ENCODE peak calls at places on chromosomes 6 and 20, in six cellular contexts. L is IMR-90, Y is stomach, W is hepatocyte, X is nephron progenitor cell, M is cardiac muscle cell. O is an unnamed sample.

GRCh38 chr6:150549577-150550184 is 50.0 kb upstream of the PLEKHG1 start:
- DNase-seq in W (no peak), X (no peak), M (no peak), Y (no peak), L (no peak), O (no peak)

GRCh38 chr6:19918436-19918835 is 81.3 kb downstream of the ID4 start:
- DNase-seq in Y (no peak), X (no peak), M (no peak), L (no peak), W (no peak), O (no peak)

GRCh38 chr6:143504369-143504768 is 7.2 kb downstream of the FUCA2 start:
- DNase-seq in X (no peak), M (no peak), Y (no peak), W (no peak), L (peak; percentile 36), O (no peak)

GRCh38 chr20:32149566-32150170 is 40.2 kb downstream of the TM9SF4 start:
- DNase-seq in L (peak; percentile 21), M (no peak), Y (no peak), W (no peak), X (no peak), O (no peak)

GRCh38 chr6:43989556-43990248 is 137.6 kb downstream of the MRPL14 start:
- DNase-seq in M (no peak), Y (no peak), X (no peak), W (no peak), L (no peak), O (no peak)

GRCh38 chr6:34957184-34957904 is 68.3 kb downstream of the ANKS1A start:
- DNase-seq in M (no peak), Y (no peak), W (no peak), X (no peak), L (no peak), O (no peak)

GRCh38 chr6:29942275-29943052 is at the start of gene HLA-A:
- DNase-seq in W (peak; percentile 96), Y (peak; percentile 96), L (peak; percentile 95), M (peak; percentile 94), X (peak; percentile 79), O (peak; percentile 91)

GRCh38 chr20:819680-820327 is 13.7 kb upstream of the FAM110A start:
- DNase-seq in M (no peak), X (no peak), W (no peak), Y (no peak), L (no peak), O (no peak)

GRCh38 chr20:44651507-44652373 is at the start of gene ADA:
- DNase-seq in Y (peak; percentile 71), W (peak; percentile 76), L (peak; percentile 21), X (peak; percentile 77), M (peak; percentile 84), O (no peak)

GRCh38 chr6:18412644-18413043 is 25.5 kb downstream of the RNF144B start:
- DNase-seq in Y (no peak), X (no peak), W (no peak), L (peak; percentile 77), M (no peak), O (no peak)

GRCh38 chr6:131951576-131952230 is 531 bp upstream of the CCN2 start:
- DNase-seq in Y (no peak), M (no peak), X (no peak), W (no peak), L (no peak), O (no peak)

GRCh38 chr6:5855787-5856186 is 150.9 kb downstream of the NRN1 start:
- DNase-seq in Y (no peak), M (no peak), X (no peak), L (no peak), W (no peak), O (no peak)

GRCh38 chr6:44253307-44254101 is 3.8 kb downstream of the SLC35B2 start:
- DNase-seq in W (peak; percentile 65), L (no peak), M (peak; percentile 65), Y (peak; percentile 66), X (peak; percentile 59), O (peak; percentile 52)

GRCh38 chr6:29355603-29356002 is 13.1 kb downstream of the OR5V1 start:
- DNase-seq in W (no peak), Y (no peak), M (no peak), X (no peak), L (no peak), O (no peak)

GRCh38 chr20:5660346-5660745 is 89.9 kb upstream of the SHLD1 start:
- DNase-seq in X (no peak), M (no peak), W (no peak), L (peak; percentile 44), Y (no peak), O (peak; percentile 38)

GRCh38 chr6:84357631-84358030 is 130.2 kb upstream of the CEP162 start:
- DNase-seq in L (no peak), M (no peak), Y (no peak), W (no peak), X (no peak), O (no peak)

GRCh38 chr6:131966443-131966842 is 15.3 kb upstream of the CCN2 start:
- DNase-seq in M (no peak), X (no peak), L (peak; percentile 28), W (no peak), Y (no peak), O (no peak)

GRCh38 chr6:84466521-84466920 is 239.1 kb upstream of the CEP162 start:
- DNase-seq in Y (no peak), W (peak; percentile 25), L (peak; percentile 7), M (no peak), X (no peak), O (peak; percentile 57)

GRCh38 chr6:13624871-13625288 is 9.7 kb downstream of the NOL7 start:
- DNase-seq in M (peak; percentile 55), L (peak; percentile 44), W (peak; percentile 53), Y (no peak), X (no peak), O (peak; percentile 28)

GRCh38 chr20:61673152-61673551 is 392.5 kb downstream of the TAF4 start:
- DNase-seq in L (no peak), X (no peak), Y (no peak), M (no peak), W (no peak), O (no peak)

GRCh38 chr6:137799950-137800568 is 67.0 kb upstream of the TNFAIP3 start:
- DNase-seq in L (peak; percentile 67), M (peak; percentile 33), X (no peak), Y (no peak), W (peak; percentile 55), O (peak; percentile 47)

GRCh38 chr6:37653933-37654565 is 43.6 kb downstream of the MDGA1 start:
- DNase-seq in L (peak; percentile 34), W (peak; percentile 23), X (peak; percentile 31), M (no peak), Y (peak; percentile 35), O (peak; percentile 51)

GRCh38 chr6:12083763-12084162 is 71.7 kb downstream of the HIVEP1 start:
- DNase-seq in M (no peak), Y (no peak), L (no peak), W (no peak), X (no peak), O (no peak)

GRCh38 chr6:80145921-80146320 is 39.5 kb downstream of the BCKDHB start:
- DNase-seq in X (no peak), M (no peak), W (no peak), Y (no peak), L (no peak), O (no peak)

GRCh38 chr6:80145509-80145908 is 39.0 kb downstream of the BCKDHB start:
- DNase-seq in M (no peak), X (no peak), W (no peak), Y (no peak), L (no peak), O (no peak)

GRCh38 chr6:80144753-80145152 is 38.3 kb downstream of the BCKDHB start:
- DNase-seq in Y (no peak), L (no peak), M (no peak), W (no peak), X (no peak), O (no peak)

GRCh38 chr6:80143312-80143960 is 37.0 kb downstream of the BCKDHB start:
- DNase-seq in L (peak; percentile 85), X (no peak), W (peak; percentile 46), M (no peak), Y (peak; percentile 78), O (peak; percentile 86)

DNA sequence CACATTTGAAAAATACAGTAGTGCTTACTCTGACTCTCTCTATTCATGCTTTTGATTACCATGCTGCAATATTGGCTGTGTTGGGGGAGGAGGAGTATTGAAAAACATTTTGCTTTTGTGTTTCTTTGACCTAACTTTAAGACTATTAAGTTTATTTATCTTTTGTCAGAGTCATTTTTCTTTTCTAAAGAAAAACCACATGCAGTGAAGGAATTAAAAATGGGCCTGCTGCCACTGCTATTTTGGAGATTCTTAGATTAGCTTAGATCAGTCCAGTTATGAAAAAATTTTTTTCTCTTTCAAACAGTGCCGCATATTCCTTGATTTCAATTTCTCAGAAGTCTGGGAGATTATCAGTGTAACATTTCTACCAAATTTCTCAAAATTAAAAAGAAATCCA is 36.1 kb downstream of the BCKDHB start:
- DNase-seq in L (peak; percentile 19), Y (no peak), M (no peak), W (no peak), X (no peak), O (no peak)
- TF ChIP-seq CTCF in L (no peak), Y (no peak), M (no peak), W (no peak), X (no peak), O (no peak)

DNA sequence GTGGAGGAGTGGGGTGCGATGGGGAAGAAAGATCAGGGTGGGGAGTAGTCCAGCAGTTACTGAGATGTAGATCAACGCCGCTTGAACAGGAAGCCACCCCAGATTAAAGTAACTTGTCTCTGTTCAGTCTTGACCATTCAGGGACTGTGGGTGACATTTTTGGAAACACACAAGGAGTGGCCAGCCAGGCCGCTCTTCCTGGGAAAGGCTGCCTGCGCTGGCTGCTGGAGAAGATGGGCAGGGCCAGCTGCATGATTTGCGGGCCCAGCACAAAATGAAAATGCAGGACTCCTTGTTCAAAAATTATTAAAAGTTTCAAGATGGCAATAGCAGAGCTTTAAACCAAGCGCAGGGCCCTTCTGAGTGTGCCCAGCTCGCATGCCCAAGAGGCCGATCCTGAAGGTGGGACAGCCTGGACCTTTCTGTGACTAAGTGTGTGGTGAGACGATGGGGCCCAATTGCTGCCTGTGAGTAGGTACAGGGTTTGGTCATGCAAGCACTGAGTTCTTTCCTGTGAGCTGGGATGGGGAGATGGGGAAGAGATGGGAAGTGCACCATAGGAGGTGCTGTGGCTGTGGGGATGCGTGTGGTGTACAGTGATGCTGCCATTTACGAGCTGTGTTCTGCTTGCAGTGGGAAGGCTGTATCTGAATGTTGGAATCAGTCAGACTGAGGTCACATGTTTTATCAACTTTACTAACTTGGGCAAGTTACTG is 51.3 kb downstream of the DAAM2 start:
- DNase-seq in Y (no peak), L (peak; percentile 6), X (no peak), M (no peak), W (no peak), O (no peak)
- TF ChIP-seq CTCF in Y (no peak), L (no peak), X (no peak), M (peak; percentile 26), W (no peak), O (no peak)

DNA sequence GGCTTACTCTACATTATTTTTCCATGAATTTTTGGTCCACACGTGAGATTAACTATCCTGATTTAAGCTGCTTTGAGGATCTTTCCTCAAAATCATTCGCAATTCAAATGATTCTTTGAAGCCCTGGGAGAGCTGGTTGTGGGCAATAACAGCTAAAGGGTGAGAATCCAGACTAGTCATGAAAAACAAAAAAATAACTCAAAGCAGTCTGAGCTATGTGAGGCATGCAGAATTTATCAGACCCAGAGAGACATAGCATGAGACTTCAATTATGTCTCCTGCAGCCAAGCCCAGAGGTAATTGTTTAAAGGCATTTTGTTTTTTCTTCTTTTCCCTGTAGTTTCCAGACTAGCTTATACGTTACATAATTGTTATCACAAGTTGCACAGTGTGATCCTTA is 517.3 kb upstream of the PTCHD4 start:
- DNase-seq in M (peak; percentile 0), Y (no peak), W (no peak), L (no peak), X (no peak), O (peak; percentile 26)
- TF ChIP-seq CTCF in M (no peak), Y (no peak), W (no peak), L (no peak), X (no peak), O (no peak)

GRCh38 chr6:157989541-157990289 is 8.1 kb downstream of the SYNJ2 start:
- DNase-seq in Y (peak; percentile 84), W (peak; percentile 53), X (no peak), M (peak; percentile 15), L (peak; percentile 65), O (peak; percentile 47)
- TF ChIP-seq CTCF in Y (no peak), W (no peak), X (no peak), M (peak; percentile 2), L (peak; percentile 17), O (peak; percentile 30)

O was measured in HFFc6.